ENCODE peak calls at places on chromosomes 13 and 19, in eight cellular contexts. F is left lung; A is IMR-90; H is GM23248; T is CD8-positive, alpha-beta T cell; V is pancreas; M is tibial nerve; P is heart left ventricle. J is an unnamed sample. For H3K36me3, the result is how much of the 10 kb centered on the place peaks cover.

GRCh38 chr19:29193116-29193515 is 19.8 kb downstream of the UQCRFS1 start:
- DNase-seq in F (no peak), A (no peak), H (no peak), T (no peak), V (no peak), M (no peak), P (no peak), J (no peak)

GRCh38 chr13:98707309-98707999 is 45.0 kb downstream of the SLC15A1 start:
- DNase-seq in F (no peak), A (no peak), H (no peak), T (no peak), V (no peak), M (no peak), P (no peak), J (no peak)

GRCh38 chr13:99961634-99962033 is 9.9 kb downstream of the ZIC5 start:
- DNase-seq in F (no peak), A (no peak), H (no peak), T (no peak), V (no peak), M (no peak), P (no peak), J (no peak)

GRCh38 chr19:39388657-39389056 is 2.2 kb downstream of the PAF1 start:
- DNase-seq in F (no peak), A (no peak), H (no peak), T (no peak), V (peak), M (no peak), P (peak), J (no peak)

GRCh38 chr13:60654405-60654804 is 257.4 kb downstream of the TDRD3 start:
- DNase-seq in F (no peak), A (no peak), H (peak), T (no peak), V (peak), M (peak), P (peak), J (no peak)

GRCh38 chr19:53881482-53882390 is at the start of gene PRKCG:
- DNase-seq in F (no peak), A (no peak), H (peak), T (peak), V (peak), M (no peak), P (no peak), J (no peak)

GRCh38 chr13:51444922-51445321 is 7.9 kb downstream of the INTS6 start:
- DNase-seq in F (no peak), A (peak), H (peak), T (no peak), V (no peak), M (no peak), P (no peak), J (no peak)

GRCh38 chr19:1247747-1248453 is 483 bp upstream of the MIDN start:
- DNase-seq in F (peak), A (peak), H (peak), T (peak), V (peak), M (no peak), P (peak), J (peak)

GRCh38 chr13:40979232-40979631 is 39.9 kb downstream of the ELF1 start:
- DNase-seq in F (no peak), A (no peak), H (no peak), T (no peak), V (no peak), M (no peak), P (no peak), J (no peak)

GRCh38 chr13:20389696-20390525 is 135.7 kb downstream of the CRYL1 start:
- DNase-seq in F (no peak), A (no peak), H (no peak), T (no peak), V (no peak), M (no peak), P (no peak), J (no peak)

GRCh38 chr19:13868663-13869062 is 8.3 kb upstream of the NANOS3 start:
- DNase-seq in F (no peak), A (no peak), H (no peak), T (no peak), V (no peak), M (no peak), P (no peak), J (no peak)

GRCh38 chr13:83453300-83453699 is 429.0 kb downstream of the SLITRK1 start:
- DNase-seq in F (no peak), A (no peak), H (no peak), T (no peak), V (no peak), M (no peak), P (no peak), J (no peak)

GRCh38 chr13:29847501-29847983 is 2.9 kb downstream of the UBL3 start:
- DNase-seq in F (no peak), A (peak), H (peak), T (no peak), V (no peak), M (peak), P (no peak), J (no peak)

GRCh38 chr19:3375221-3376088 is 9.1 kb downstream of the NFIC start:
- DNase-seq in F (no peak), A (peak), H (peak), T (no peak), V (peak), M (peak), P (peak), J (no peak)

GRCh38 chr13:99542788-99543406 is 41.6 kb downstream of the TM9SF2 start:
- DNase-seq in F (no peak), A (no peak), H (no peak), T (no peak), V (no peak), M (no peak), P (no peak), J (no peak)

GRCh38 chr13:78437781-78438180 is 165.6 kb downstream of the POU4F1 start:
- DNase-seq in F (no peak), A (no peak), H (no peak), T (no peak), V (no peak), M (no peak), P (no peak), J (no peak)

GRCh38 chr19:43634877-43635560 is 4.6 kb downstream of the CADM4 start:
- DNase-seq in F (no peak), A (no peak), H (peak), T (no peak), V (no peak), M (no peak), P (no peak), J (no peak)

GRCh38 chr19:38850976-38851621 is 1.3 kb upstream of the HNRNPL start:
- DNase-seq in F (peak), A (no peak), H (peak), T (peak), V (peak), M (no peak), P (peak), J (peak)

GRCh38 chr19:56477429-56478338 is 539 bp upstream of the ZNF667 start:
- DNase-seq in F (peak), A (peak), H (peak), T (peak), V (peak), M (peak), P (peak), J (no peak)

GRCh38 chr19:925912-926594 is at the start of gene ARID3A:
- DNase-seq in F (no peak), A (no peak), H (peak), T (no peak), V (no peak), M (no peak), P (no peak), J (no peak)

GRCh38 chr19:55345101-55345817 is 5.6 kb downstream of the KMT5C start:
- DNase-seq in F (no peak), A (no peak), H (no peak), T (no peak), V (no peak), M (no peak), P (no peak), J (no peak)

GRCh38 chr13:98225036-98225940 is 48.2 kb upstream of the RNF113B start:
- DNase-seq in F (no peak), A (no peak), H (no peak), T (no peak), V (no peak), M (no peak), P (no peak), J (no peak)

GRCh38 chr13:27293873-27294515 is 23.4 kb downstream of the RASL11A start:
- DNase-seq in F (no peak), A (no peak), H (no peak), T (peak), V (no peak), M (no peak), P (no peak), J (no peak)

GRCh38 chr13:35292329-35292728 is 184.2 kb downstream of the MAB21L1 start:
- DNase-seq in F (no peak), A (no peak), H (no peak), T (no peak), V (no peak), M (no peak), P (no peak), J (no peak)

GRCh38 chr13:93289047-93289446 is 62.4 kb downstream of the GPC6 start:
- DNase-seq in F (no peak), A (peak), H (peak), T (no peak), V (no peak), M (no peak), P (no peak), J (no peak)

GRCh38 chr13:46137627-46138026 is 32.8 kb upstream of the CPB2 start:
- DNase-seq in F (no peak), A (no peak), H (no peak), T (no peak), V (no peak), M (no peak), P (no peak), J (no peak)

GRCh38 chr13:46143239-46143701 is 38.4 kb upstream of the CPB2 start:
- DNase-seq in F (no peak), A (no peak), H (no peak), T (no peak), V (no peak), M (no peak), P (no peak), J (no peak)

GRCh38 chr13:46142692-46143238 is 37.9 kb upstream of the CPB2 start:
- DNase-seq in F (no peak), A (no peak), H (no peak), T (no peak), V (no peak), M (no peak), P (no peak), J (no peak)

GRCh38 chr13:46136688-46137087 is 31.9 kb upstream of the CPB2 start:
- DNase-seq in F (no peak), A (no peak), H (no peak), T (no peak), V (no peak), M (no peak), P (no peak), J (no peak)

DNA sequence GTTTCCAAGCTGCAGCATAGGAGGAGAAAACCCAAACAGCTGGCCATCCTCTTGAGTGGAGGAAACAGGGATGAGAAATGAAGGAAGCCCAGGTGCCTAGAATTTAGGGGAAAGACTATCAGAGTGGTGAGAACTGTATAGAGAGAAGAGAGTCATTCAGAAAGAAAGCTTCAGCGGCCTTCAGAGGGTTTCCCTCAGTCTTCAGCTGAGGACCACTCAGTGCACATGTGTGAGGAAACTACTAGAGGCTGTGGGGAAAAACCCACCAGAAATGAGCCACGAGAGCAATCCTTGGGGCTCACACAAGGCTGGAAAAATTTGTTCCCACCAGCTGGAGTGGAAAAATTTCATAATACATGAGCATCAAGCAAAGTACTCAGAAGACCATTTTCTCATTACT is 35.2 kb upstream of the CPB2 start:
- DNase-seq in F (no peak), A (no peak), H (no peak), T (no peak), V (no peak), M (no peak), P (no peak), J (no peak)
- H3K36me3 ChIP-seq in F (half or more), A (under half), H (under half), T (half or more), V (under half), M (under half), P (under half), J (under half)

GRCh38 chr13:89930861-89931260 is 1416.6 kb upstream of the MIR17HG start:
- DNase-seq in F (no peak), A (no peak), H (no peak), T (no peak), V (no peak), M (no peak), P (no peak), J (no peak)
- H3K36me3 ChIP-seq in F (under half), A (under half), H (under half), T (under half), V (under half), M (under half), P (under half), J (under half)

GRCh38 chr19:47755762-47756626 is 10.6 kb downstream of the NOP53 start:
- DNase-seq in F (no peak), A (no peak), H (no peak), T (no peak), V (no peak), M (no peak), P (no peak), J (no peak)

GRCh38 chr19:47756627-47756929 is 11.2 kb downstream of the NOP53 start:
- DNase-seq in F (no peak), A (no peak), H (no peak), T (no peak), V (no peak), M (no peak), P (no peak), J (no peak)

GRCh38 chr19:47754206-47755064 is 9.1 kb downstream of the NOP53 start:
- DNase-seq in F (no peak), A (no peak), H (no peak), T (no peak), V (no peak), M (no peak), P (no peak), J (no peak)

GRCh38 chr19:47756953-47757608 is 11.7 kb downstream of the NOP53 start:
- DNase-seq in F (no peak), A (no peak), H (no peak), T (no peak), V (peak), M (no peak), P (no peak), J (no peak)

DNA sequence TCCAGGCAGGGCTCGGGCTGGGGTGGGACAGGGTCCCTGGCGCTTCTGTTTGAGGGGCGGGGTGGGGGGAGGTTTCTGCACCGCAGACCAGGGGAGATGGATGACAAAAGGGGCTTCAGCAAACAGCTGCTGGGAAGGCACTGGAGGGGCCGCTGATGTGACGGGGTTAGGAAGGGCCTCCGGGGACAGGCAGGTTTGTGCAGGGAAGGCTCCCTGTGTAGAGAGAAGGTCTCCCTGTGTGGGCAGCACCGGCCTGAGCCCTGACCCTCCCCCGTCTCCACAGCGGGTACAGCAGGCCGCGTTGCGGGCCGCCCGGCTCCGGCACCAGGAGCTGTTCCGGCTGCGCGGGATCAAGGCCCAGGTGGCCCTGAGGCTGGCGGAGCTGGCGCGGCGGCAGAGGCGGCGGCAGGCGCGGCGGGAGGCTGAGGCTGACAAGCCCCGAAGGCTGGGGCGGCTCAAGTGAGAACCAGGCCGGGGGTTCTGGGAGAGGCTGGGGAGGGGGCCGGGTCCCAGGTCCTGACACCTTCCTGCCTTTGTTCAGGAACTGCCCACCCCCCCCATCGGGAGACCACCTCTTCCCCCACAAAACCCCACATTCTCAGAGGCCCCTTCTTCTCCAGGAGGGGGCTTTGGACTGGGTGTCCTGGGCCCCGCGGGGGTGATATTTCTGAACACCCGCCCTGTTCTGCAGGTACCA is 9.9 kb downstream of the NOP53 start:
- DNase-seq in F (no peak), A (no peak), H (no peak), T (no peak), V (no peak), M (no peak), P (no peak), J (no peak)
- H3K36me3 ChIP-seq in F (half or more), A (half or more), H (under half), T (half or more), V (under half), M (half or more), P (half or more), J (half or more)

GRCh38 chr19:6852001-6852400 is 35.4 kb upstream of the ADGRE1 start:
- DNase-seq in F (no peak), A (no peak), H (no peak), T (no peak), V (no peak), M (no peak), P (no peak), J (no peak)
- H3K36me3 ChIP-seq in F (half or more), A (under half), H (under half), T (under half), V (under half), M (under half), P (under half), J (under half)

J was measured in SJSA1.